ENCODE peak calls at places on chromosomes 4 and X, in nine cellular contexts. S is pancreas, K is spleen, Z is IMR-90, P is OCI-LY7, X is endodermal cell, B is endothelial cell, E is activated B cell treated with CpG ODN at 0.5 μM for 24 hours, C is left ventricle myocardium inferior. H is an unnamed sample.
A peak's percentile ranks its signal among the peaks of the same experiment; 100 is the strongest.

GRCh38 chr4:1109332-1109731 is 4.0 kb downstream of the RNF212 start:
- DNase-seq in S (no peak), K (no peak), Z (no peak), P (no peak), X (no peak), B (no peak), E (no peak), C (no peak), H (no peak)

GRCh38 chrX:11341274-11342256 is 48.4 kb downstream of the AMELX start:
- DNase-seq in S (peak; percentile 27), K (no peak), Z (peak; percentile 79), P (peak; percentile 20), X (no peak), B (no peak), E (peak; percentile 16), C (peak; percentile 48), H (peak; percentile 19)

GRCh38 chrX:55451990-55452824 is at the start of gene MAGEH1:
- DNase-seq in S (peak; percentile 80), K (peak; percentile 93), Z (peak; percentile 79), P (peak; percentile 86), X (peak; percentile 86), B (peak; percentile 56), E (peak; percentile 58), C (peak; percentile 84), H (peak; percentile 78)

GRCh38 chr4:21469438-21470032 is 479.0 kb downstream of the KCNIP4 start:
- DNase-seq in S (no peak), K (no peak), Z (no peak), P (peak; percentile 4), X (no peak), B (no peak), E (no peak), C (no peak), H (peak; percentile 7)

GRCh38 chr4:172892300-172892699 is 276.3 kb upstream of the GALNT7 start:
- DNase-seq in S (no peak), K (no peak), Z (peak; percentile 3), P (peak; percentile 24), X (peak; percentile 72), B (peak; percentile 14), E (no peak), C (no peak), H (no peak)

GRCh38 chr4:6221851-6222760 is 21.8 kb upstream of the JAKMIP1 start:
- DNase-seq in S (peak; percentile 69), K (peak; percentile 73), Z (no peak), P (no peak), X (peak; percentile 94), B (peak; percentile 81), E (no peak), C (peak; percentile 29), H (peak; percentile 61)

GRCh38 chrX:74383611-74384010 is 37.7 kb upstream of the SLC16A2 start:
- DNase-seq in S (peak; percentile 19), K (no peak), Z (peak; percentile 59), P (peak; percentile 3), X (peak; percentile 72), B (peak; percentile 32), E (no peak), C (no peak), H (peak; percentile 16)

GRCh38 chrX:14508025-14508690 is 21.2 kb upstream of the GLRA2 start:
- DNase-seq in S (no peak), K (no peak), Z (no peak), P (no peak), X (no peak), B (no peak), E (no peak), C (no peak), H (no peak)

GRCh38 chr4:126405369-126405982 is 1090.7 kb downstream of the FAT4 start:
- DNase-seq in S (no peak), K (no peak), Z (peak; percentile 39), P (peak; percentile 7), X (no peak), B (no peak), E (no peak), C (no peak), H (no peak)

GRCh38 chrX:22934640-22935039 is 65.1 kb upstream of the DDX53 start:
- DNase-seq in S (no peak), K (no peak), Z (no peak), P (no peak), X (no peak), B (no peak), E (no peak), C (no peak), H (no peak)

GRCh38 chr4:72858328-72858727 is 211.2 kb downstream of the COX18 start:
- DNase-seq in S (no peak), K (no peak), Z (peak; percentile 79), P (no peak), X (no peak), B (no peak), E (no peak), C (no peak), H (no peak)

GRCh38 chr4:17155486-17155885 is 257.0 kb upstream of the LDB2 start:
- DNase-seq in S (no peak), K (no peak), Z (peak; percentile 16), P (no peak), X (no peak), B (no peak), E (no peak), C (no peak), H (no peak)

GRCh38 chr4:106080376-106080775 is 185.1 kb downstream of the NPNT start:
- DNase-seq in S (no peak), K (no peak), Z (peak; percentile 7), P (no peak), X (no peak), B (no peak), E (no peak), C (no peak), H (no peak)

GRCh38 chr4:108743021-108743420 is 19.8 kb downstream of the ETNPPL start:
- DNase-seq in S (no peak), K (no peak), Z (no peak), P (no peak), X (peak; percentile 74), B (no peak), E (no peak), C (no peak), H (no peak)

GRCh38 chrX:64186974-64187761 is 18.3 kb downstream of the AMER1 start:
- DNase-seq in S (no peak), K (peak; percentile 42), Z (no peak), P (no peak), X (no peak), B (no peak), E (no peak), C (peak; percentile 30), H (no peak)

GRCh38 chr4:76279462-76279861 is 27.1 kb upstream of the STBD1 start:
- DNase-seq in S (no peak), K (no peak), Z (no peak), P (no peak), X (no peak), B (no peak), E (no peak), C (no peak), H (no peak)
- TF ChIP-seq CTCF in S (no peak), K (no peak), Z (no peak), P (peak; percentile 42), X (no peak), B (no peak), E (no peak), C (no peak), H (no peak)

GRCh38 chr4:147837435-147837834 is 105.5 kb downstream of the ARHGAP10 start:
- DNase-seq in S (no peak), K (no peak), Z (no peak), P (peak; percentile 1), X (no peak), B (no peak), E (no peak), C (no peak), H (no peak)
- TF ChIP-seq CTCF in S (no peak), K (no peak), Z (no peak), P (no peak), X (peak; percentile 52), B (no peak), E (no peak), C (peak; percentile 57), H (no peak)

DNA sequence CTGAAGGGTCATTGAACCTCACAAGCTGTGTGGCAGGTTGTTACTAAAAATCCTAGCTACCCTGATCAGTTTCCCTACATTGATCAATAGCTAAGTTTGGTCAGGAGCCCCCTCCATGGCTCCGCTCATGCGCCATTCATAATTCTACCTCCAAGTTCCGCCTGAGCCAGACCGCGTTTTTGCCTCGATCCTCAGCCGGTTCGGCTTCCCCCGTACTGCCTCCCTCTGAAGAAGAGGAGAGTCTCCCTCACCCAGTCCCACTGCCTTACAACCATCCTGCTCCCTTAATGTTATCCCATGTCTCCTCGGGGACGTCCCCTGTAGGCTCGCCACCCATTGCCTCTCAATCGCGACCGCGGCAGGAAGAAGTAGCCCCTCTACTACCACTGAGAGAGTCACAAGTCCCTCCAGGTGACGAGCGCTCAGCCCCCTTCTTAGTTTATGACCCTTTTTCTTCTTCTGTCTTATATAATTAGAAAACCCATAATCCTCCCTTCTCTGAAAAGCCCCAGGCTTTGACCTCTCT is 158.2 kb downstream of the DEFB131A start:
- DNase-seq in S (no peak), K (no peak), Z (no peak), P (no peak), X (no peak), B (no peak), E (no peak), C (no peak), H (no peak)
- TF ChIP-seq CTCF in S (no peak), K (no peak), Z (no peak), P (no peak), X (no peak), B (no peak), E (no peak), C (no peak), H (no peak)

GRCh38 chrX:131818297-131818936 is 204.7 kb upstream of the STK26 start:
- DNase-seq in S (no peak), K (no peak), Z (no peak), P (no peak), X (no peak), B (no peak), E (no peak), C (no peak), H (no peak)

GRCh38 chrX:131827935-131828334 is 195.2 kb upstream of the STK26 start:
- DNase-seq in S (no peak), K (no peak), Z (no peak), P (peak; percentile 27), X (peak; percentile 78), B (peak; percentile 38), E (no peak), C (no peak), H (peak; percentile 28)

GRCh38 chrX:131816551-131817136 is 206.5 kb upstream of the STK26 start:
- DNase-seq in S (peak; percentile 88), K (peak; percentile 74), Z (peak; percentile 74), P (peak; percentile 0), X (no peak), B (no peak), E (peak; percentile 26), C (no peak), H (peak; percentile 40)

GRCh38 chrX:131826572-131826971 is 196.5 kb upstream of the STK26 start:
- DNase-seq in S (no peak), K (no peak), Z (no peak), P (no peak), X (no peak), B (no peak), E (no peak), C (no peak), H (no peak)

DNA sequence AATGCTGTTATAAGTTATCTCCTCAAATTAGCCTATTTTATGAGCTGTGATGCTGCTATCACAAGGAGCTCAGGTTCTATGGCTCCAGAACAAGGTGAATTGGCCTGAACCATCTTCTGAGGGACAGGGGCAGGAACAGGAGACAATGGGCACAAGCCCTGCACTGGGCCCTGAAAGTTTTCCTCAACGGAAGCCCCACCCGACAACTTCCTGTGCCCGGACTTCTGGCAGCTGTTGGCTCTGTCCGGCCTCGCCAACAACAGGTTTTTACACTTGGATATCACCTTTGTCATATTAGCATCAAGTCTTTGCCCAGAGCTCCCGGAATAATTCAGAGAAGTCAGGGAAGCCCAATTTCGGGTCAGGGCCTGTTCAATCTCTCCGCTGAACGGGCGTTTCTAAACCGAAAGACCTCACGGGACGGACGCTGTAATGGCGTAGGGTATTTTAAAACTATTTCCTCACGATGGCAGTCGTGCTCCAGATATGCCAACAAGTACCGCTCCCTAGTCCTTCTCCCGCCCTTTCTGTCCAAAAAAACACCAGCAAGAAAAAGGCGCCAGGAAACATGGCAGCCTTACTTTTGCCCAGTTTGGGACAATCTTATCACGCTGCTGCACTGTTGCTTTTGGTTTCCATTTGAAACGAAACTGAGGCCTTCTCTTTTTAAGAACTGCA is 201.0 kb upstream of the STK26 start:
- DNase-seq in S (peak; percentile 82), K (peak; percentile 81), Z (peak; percentile 85), P (no peak), X (no peak), B (no peak), E (no peak), C (no peak), H (peak; percentile 36)
- TF ChIP-seq CTCF in S (no peak), K (no peak), Z (peak; percentile 70), P (no peak), X (no peak), B (no peak), E (no peak), C (no peak), H (no peak)